ENCODE peak calls at places on chromosome 18, in five cellular contexts. One of them, this sample, is unnamed.

GRCh38 chr18:3857544-3857943 is 407.6 kb downstream of the TGIF1 start:
- DNase-seq in mesenchymal stem cell: no peak
- DNase-seq in H9: no peak
- DNase-seq in H1: no peak
- DNase-seq in neuronal stem cell: no peak
- DNase-seq in this sample: peak

GRCh38 chr18:5395860-5396448 is 100.4 kb upstream of the ZBTB14 start:
- DNase-seq in mesenchymal stem cell: no peak
- DNase-seq in H9: no peak
- DNase-seq in H1: no peak
- DNase-seq in neuronal stem cell: no peak
- DNase-seq in this sample: no peak

GRCh38 chr18:32507093-32507492 is 36.4 kb upstream of the GAREM1 start:
- DNase-seq in mesenchymal stem cell: no peak
- DNase-seq in H9: no peak
- DNase-seq in H1: no peak
- DNase-seq in neuronal stem cell: no peak
- DNase-seq in this sample: no peak

GRCh38 chr18:12911928-12912703 is 28.1 kb upstream of the PTPN2 start:
- DNase-seq in mesenchymal stem cell: no peak
- DNase-seq in H9: peak
- DNase-seq in H1: no peak
- DNase-seq in neuronal stem cell: no peak
- DNase-seq in this sample: no peak

GRCh38 chr18:11710578-11710977 is 21.5 kb downstream of the GNAL start:
- DNase-seq in mesenchymal stem cell: no peak
- DNase-seq in H9: no peak
- DNase-seq in H1: no peak
- DNase-seq in neuronal stem cell: no peak
- DNase-seq in this sample: no peak

GRCh38 chr18:36583155-36583745 is 245.6 kb downstream of the TPGS2 start:
- DNase-seq in mesenchymal stem cell: no peak
- DNase-seq in H9: peak
- DNase-seq in H1: peak
- DNase-seq in neuronal stem cell: peak
- DNase-seq in this sample: no peak

GRCh38 chr18:13131241-13131640 is 87.3 kb upstream of the LDLRAD4 start:
- DNase-seq in mesenchymal stem cell: no peak
- DNase-seq in H9: no peak
- DNase-seq in H1: no peak
- DNase-seq in neuronal stem cell: no peak
- DNase-seq in this sample: no peak

GRCh38 chr18:32549248-32549842 is 78.7 kb upstream of the GAREM1 start:
- DNase-seq in mesenchymal stem cell: peak
- DNase-seq in H9: peak
- DNase-seq in H1: peak
- DNase-seq in neuronal stem cell: peak
- DNase-seq in this sample: peak

GRCh38 chr18:79478484-79479113 is 82.9 kb downstream of the NFATC1 start:
- DNase-seq in mesenchymal stem cell: no peak
- DNase-seq in H9: no peak
- DNase-seq in H1: no peak
- DNase-seq in neuronal stem cell: no peak
- DNase-seq in this sample: no peak

GRCh38 chr18:58438984-58439311 is 189.9 kb downstream of the ALPK2 start:
- DNase-seq in mesenchymal stem cell: no peak
- DNase-seq in H9: no peak
- DNase-seq in H1: no peak
- DNase-seq in neuronal stem cell: no peak
- DNase-seq in this sample: no peak

GRCh38 chr18:79422022-79422782 is 26.5 kb downstream of the NFATC1 start:
- DNase-seq in mesenchymal stem cell: no peak
- DNase-seq in H9: no peak
- DNase-seq in H1: no peak
- DNase-seq in neuronal stem cell: no peak
- DNase-seq in this sample: peak

GRCh38 chr18:41312241-41312590 is 642.8 kb upstream of the PIK3C3 start:
- DNase-seq in mesenchymal stem cell: no peak
- DNase-seq in H9: no peak
- DNase-seq in H1: no peak
- DNase-seq in neuronal stem cell: no peak
- DNase-seq in this sample: no peak

GRCh38 chr18:36579311-36579710 is 249.5 kb downstream of the TPGS2 start:
- DNase-seq in mesenchymal stem cell: no peak
- DNase-seq in H9: no peak
- DNase-seq in H1: no peak
- DNase-seq in neuronal stem cell: no peak
- DNase-seq in this sample: no peak

GRCh38 chr18:37393221-37393828 is 172.3 kb downstream of the CELF4 start:
- DNase-seq in mesenchymal stem cell: no peak
- DNase-seq in H9: no peak
- DNase-seq in H1: no peak
- DNase-seq in neuronal stem cell: no peak
- DNase-seq in this sample: no peak

GRCh38 chr18:74282359-74283254 is 9.2 kb downstream of the CYB5A start:
- DNase-seq in mesenchymal stem cell: no peak
- DNase-seq in H9: peak
- DNase-seq in H1: no peak
- DNase-seq in neuronal stem cell: no peak
- DNase-seq in this sample: no peak

GRCh38 chr18:59249186-59249774 is 24.0 kb downstream of the RAX start:
- DNase-seq in mesenchymal stem cell: peak
- DNase-seq in H9: peak
- DNase-seq in H1: no peak
- DNase-seq in neuronal stem cell: no peak
- DNase-seq in this sample: peak

GRCh38 chr18:48545690-48546365 is 7.0 kb downstream of the CTIF start:
- DNase-seq in mesenchymal stem cell: peak
- DNase-seq in H9: peak
- DNase-seq in H1: no peak
- DNase-seq in neuronal stem cell: peak
- DNase-seq in this sample: peak

GRCh38 chr18:3265564-3266033 is 3.7 kb downstream of the MYL12B start:
- DNase-seq in mesenchymal stem cell: peak
- DNase-seq in H9: no peak
- DNase-seq in H1: no peak
- DNase-seq in neuronal stem cell: no peak
- DNase-seq in this sample: peak

GRCh38 chr18:48475635-48476549 is 62.9 kb upstream of the CTIF start:
- DNase-seq in mesenchymal stem cell: peak
- DNase-seq in H9: peak
- DNase-seq in H1: peak
- DNase-seq in neuronal stem cell: peak
- DNase-seq in this sample: peak

GRCh38 chr18:8979258-8979988 is 123.1 kb upstream of the NDUFV2 start:
- DNase-seq in mesenchymal stem cell: no peak
- DNase-seq in H9: no peak
- DNase-seq in H1: no peak
- DNase-seq in neuronal stem cell: no peak
- DNase-seq in this sample: no peak
- H2AFZ ChIP-seq in mesenchymal stem cell: no peak
- H2AFZ ChIP-seq in H9: no peak
- H2AFZ ChIP-seq in H1: no peak
- H2AFZ ChIP-seq in neuronal stem cell: no peak
- H2AFZ ChIP-seq in this sample: no peak

GRCh38 chr18:54388203-54389142 is 30.8 kb downstream of the C18orf54 start:
- DNase-seq in mesenchymal stem cell: peak
- DNase-seq in H9: peak
- DNase-seq in H1: peak
- DNase-seq in neuronal stem cell: no peak
- DNase-seq in this sample: peak

GRCh38 chr18:54387631-54388030 is 29.9 kb downstream of the C18orf54 start:
- DNase-seq in mesenchymal stem cell: no peak
- DNase-seq in H9: no peak
- DNase-seq in H1: no peak
- DNase-seq in neuronal stem cell: no peak
- DNase-seq in this sample: no peak

GRCh38 chr18:54389143-54389505 is 31.4 kb downstream of the C18orf54 start:
- DNase-seq in mesenchymal stem cell: no peak
- DNase-seq in H9: no peak
- DNase-seq in H1: no peak
- DNase-seq in neuronal stem cell: no peak
- DNase-seq in this sample: no peak

GRCh38 chr18:54382733-54383252 is 25.1 kb downstream of the C18orf54 start:
- DNase-seq in mesenchymal stem cell: no peak
- DNase-seq in H9: no peak
- DNase-seq in H1: no peak
- DNase-seq in neuronal stem cell: no peak
- DNase-seq in this sample: no peak

GRCh38 chr18:54386043-54386442 is 28.3 kb downstream of the C18orf54 start:
- DNase-seq in mesenchymal stem cell: peak
- DNase-seq in H9: peak
- DNase-seq in H1: no peak
- DNase-seq in neuronal stem cell: no peak
- DNase-seq in this sample: no peak
- H3K18ac ChIP-seq in mesenchymal stem cell: no peak
- H3K18ac ChIP-seq in H9: no peak
- H3K18ac ChIP-seq in H1: no peak
- H3K18ac ChIP-seq in neuronal stem cell: peak
- H3K18ac ChIP-seq in this sample: no peak

GRCh38 chr18:76461692-76462325 is 33.2 kb downstream of the ZNF516 start:
- DNase-seq in mesenchymal stem cell: no peak
- DNase-seq in H9: no peak
- DNase-seq in H1: no peak
- DNase-seq in neuronal stem cell: no peak
- DNase-seq in this sample: no peak

GRCh38 chr18:76459312-76459686 is 35.7 kb downstream of the ZNF516 start:
- DNase-seq in mesenchymal stem cell: no peak
- DNase-seq in H9: no peak
- DNase-seq in H1: no peak
- DNase-seq in neuronal stem cell: no peak
- DNase-seq in this sample: no peak

GRCh38 chr18:76461148-76461547 is 33.9 kb downstream of the ZNF516 start:
- DNase-seq in mesenchymal stem cell: no peak
- DNase-seq in H9: no peak
- DNase-seq in H1: no peak
- DNase-seq in neuronal stem cell: no peak
- DNase-seq in this sample: no peak

GRCh38 chr18:76459687-76460350 is 35.2 kb downstream of the ZNF516 start:
- DNase-seq in mesenchymal stem cell: peak
- DNase-seq in H9: peak
- DNase-seq in H1: no peak
- DNase-seq in neuronal stem cell: no peak
- DNase-seq in this sample: peak

DNA sequence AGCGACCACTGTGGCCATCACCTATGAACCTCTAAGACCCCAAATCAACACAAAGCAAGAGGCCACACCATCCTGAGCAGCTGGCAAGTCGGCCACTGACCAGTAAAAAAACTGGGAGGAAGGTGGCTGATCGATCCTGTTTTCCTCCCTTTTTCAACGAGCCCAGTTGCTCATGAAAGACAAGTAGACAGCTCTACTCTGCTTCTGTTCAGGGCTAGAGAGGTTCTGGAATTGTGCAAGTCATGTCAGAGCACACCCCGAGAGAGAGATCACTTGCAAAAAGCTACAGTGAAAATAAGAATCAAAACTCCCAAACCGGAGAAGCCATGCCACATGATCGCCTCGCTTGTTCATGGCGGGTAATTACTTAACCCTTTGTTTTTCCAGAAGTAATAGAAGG is 34.6 kb downstream of the ZNF516 start:
- DNase-seq in mesenchymal stem cell: no peak
- DNase-seq in H9: no peak
- DNase-seq in H1: no peak
- DNase-seq in neuronal stem cell: no peak
- DNase-seq in this sample: peak
- H3K4me2 ChIP-seq in mesenchymal stem cell: no peak
- H3K4me2 ChIP-seq in H9: no peak
- H3K4me2 ChIP-seq in H1: no peak
- H3K4me2 ChIP-seq in neuronal stem cell: no peak
- H3K4me2 ChIP-seq in this sample: peak

GRCh38 chr18:70376137-70376913 is 87.5 kb downstream of the SOCS6 start:
- DNase-seq in mesenchymal stem cell: no peak
- DNase-seq in H9: no peak
- DNase-seq in H1: no peak
- DNase-seq in neuronal stem cell: no peak
- DNase-seq in this sample: no peak

GRCh38 chr18:70380915-70381896 is 92.4 kb downstream of the SOCS6 start:
- DNase-seq in mesenchymal stem cell: no peak
- DNase-seq in H9: peak
- DNase-seq in H1: no peak
- DNase-seq in neuronal stem cell: peak
- DNase-seq in this sample: no peak

GRCh38 chr18:70377317-70377799 is 88.5 kb downstream of the SOCS6 start:
- DNase-seq in mesenchymal stem cell: peak
- DNase-seq in H9: no peak
- DNase-seq in H1: no peak
- DNase-seq in neuronal stem cell: no peak
- DNase-seq in this sample: no peak

GRCh38 chr18:70376914-70377258 is 88.0 kb downstream of the SOCS6 start:
- DNase-seq in mesenchymal stem cell: peak
- DNase-seq in H9: no peak
- DNase-seq in H1: no peak
- DNase-seq in neuronal stem cell: no peak
- DNase-seq in this sample: no peak

DNA sequence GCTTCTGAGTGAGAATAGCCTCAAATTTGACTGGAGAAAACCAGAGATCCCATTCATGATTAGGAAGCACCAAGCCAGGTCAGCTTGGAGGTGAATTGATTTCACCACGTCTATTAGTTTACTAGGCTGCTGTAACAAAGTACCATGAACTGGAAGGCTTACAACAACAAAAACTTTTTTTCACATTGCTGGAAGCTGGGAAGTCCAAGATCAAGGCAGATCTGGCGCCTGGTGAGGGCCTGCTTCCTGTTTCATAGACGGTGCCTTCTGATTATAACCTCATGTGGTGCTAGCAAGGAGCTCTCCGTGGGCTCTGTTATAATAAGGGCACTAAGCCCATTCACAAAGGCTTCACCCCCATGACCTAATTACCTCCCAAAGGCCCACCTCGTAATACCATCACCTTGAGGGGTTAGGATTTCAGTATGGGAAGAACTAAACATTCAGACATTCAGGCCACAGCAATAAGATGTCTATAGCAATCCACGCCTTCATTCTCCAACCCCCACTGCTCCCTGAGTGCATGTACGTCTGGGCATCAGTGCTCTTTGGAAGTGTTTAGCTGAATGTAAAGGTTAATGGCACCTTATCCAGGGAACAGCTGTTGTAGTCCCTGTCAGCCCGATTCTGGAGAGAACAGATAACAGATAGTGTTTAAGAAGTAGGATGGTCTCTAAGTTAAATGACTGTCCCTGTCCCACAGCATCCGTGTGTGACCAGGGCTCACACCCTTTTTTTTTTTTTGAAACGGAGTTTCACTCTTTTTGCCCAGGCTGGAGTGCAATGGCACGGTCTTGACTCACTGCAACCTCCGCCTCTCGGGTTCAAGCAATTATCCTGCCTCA is 89.2 kb downstream of the SOCS6 start:
- DNase-seq in mesenchymal stem cell: no peak
- DNase-seq in H9: no peak
- DNase-seq in H1: no peak
- DNase-seq in neuronal stem cell: no peak
- DNase-seq in this sample: no peak
- H2AFZ ChIP-seq in mesenchymal stem cell: no peak
- H2AFZ ChIP-seq in H9: no peak
- H2AFZ ChIP-seq in H1: no peak
- H2AFZ ChIP-seq in neuronal stem cell: no peak
- H2AFZ ChIP-seq in this sample: peak

GRCh38 chr18:62536005-62536404 is 13.2 kb downstream of the ZCCHC2 start:
- DNase-seq in mesenchymal stem cell: no peak
- DNase-seq in H9: no peak
- DNase-seq in H1: no peak
- DNase-seq in neuronal stem cell: no peak
- DNase-seq in this sample: no peak
- H3K18ac ChIP-seq in mesenchymal stem cell: no peak
- H3K18ac ChIP-seq in H9: no peak
- H3K18ac ChIP-seq in H1: no peak
- H3K18ac ChIP-seq in neuronal stem cell: no peak
- H3K18ac ChIP-seq in this sample: no peak

GRCh38 chr18:21747268-21747667 is 6.7 kb downstream of the MIB1 start:
- DNase-seq in mesenchymal stem cell: no peak
- DNase-seq in H9: no peak
- DNase-seq in H1: no peak
- DNase-seq in neuronal stem cell: no peak
- DNase-seq in this sample: no peak
- H3K4me2 ChIP-seq in mesenchymal stem cell: no peak
- H3K4me2 ChIP-seq in H9: no peak
- H3K4me2 ChIP-seq in H1: peak
- H3K4me2 ChIP-seq in neuronal stem cell: no peak
- H3K4me2 ChIP-seq in this sample: no peak